ENCODE peak calls at places on chromosomes 12 and 14, in six cellular contexts. X is IMR-90, V is H1, T is neuronal stem cell, M is mesendoderm, E is mesenchymal stem cell. I is an unnamed sample.

GRCh38 chr12:32918890-32919791 is 22.6 kb upstream of the PKP2 start:
- DNase-seq in M (peak; percentile 55), E (peak; percentile 67), V (no peak), T (no peak), X (peak; percentile 27), I (no peak)

GRCh38 chr14:99881011-99881410 is 87.8 kb downstream of the EML1 start:
- DNase-seq in E (no peak), X (peak; percentile 35), V (no peak), T (no peak), M (no peak), I (no peak)

GRCh38 chr14:38567728-38568127 is 311.8 kb upstream of the CLEC14A start:
- DNase-seq in M (no peak), X (no peak), T (no peak), E (no peak), V (no peak), I (no peak)

GRCh38 chr12:9741726-9742125 is 8.8 kb upstream of the CLECL1 start:
- DNase-seq in V (no peak), M (no peak), X (no peak), T (no peak), E (no peak), I (no peak)

GRCh38 chr12:115440438-115440837 is 756.5 kb upstream of the TBX3 start:
- DNase-seq in X (peak; percentile 71), M (no peak), E (peak; percentile 62), T (no peak), V (no peak), I (no peak)

GRCh38 chr12:64120568-64120967 is 101.5 kb downstream of the KICS2 start:
- DNase-seq in V (no peak), X (no peak), T (no peak), E (no peak), M (no peak), I (no peak)

GRCh38 chr14:91872011-91872476 is 4.7 kb upstream of the TC2N start:
- DNase-seq in T (no peak), V (no peak), X (no peak), M (no peak), E (peak; percentile 17), I (no peak)

GRCh38 chr12:85322715-85323114 is 42.7 kb downstream of the ALX1 start:
- DNase-seq in E (peak; percentile 32), T (no peak), X (no peak), M (no peak), V (no peak), I (no peak)

GRCh38 chr12:12608557-12608957 is 3.1 kb upstream of the CREBL2 start:
- DNase-seq in V (no peak), M (no peak), E (no peak), T (no peak), X (peak; percentile 17), I (no peak)

GRCh38 chr12:12443482-12443881 is 86.6 kb downstream of the BORCS5 start:
- DNase-seq in V (no peak), T (no peak), X (no peak), M (no peak), E (no peak), I (no peak)

GRCh38 chr12:16344269-16344668 is 3.2 kb upstream of the MGST1 start:
- DNase-seq in E (no peak), T (no peak), X (peak; percentile 47), V (no peak), M (no peak), I (no peak)

GRCh38 chr14:54343276-54344121 is 53.3 kb upstream of the CDKN3 start:
- DNase-seq in X (no peak), V (no peak), E (no peak), M (no peak), T (no peak), I (no peak)

GRCh38 chr14:104735830-104736642 is 12.0 kb downstream of the ADSS1 start:
- DNase-seq in M (no peak), V (no peak), T (no peak), E (peak; percentile 92), X (peak; percentile 68), I (no peak)

GRCh38 chr14:101460521-101460920 is 100.8 kb upstream of the DIO3 start:
- DNase-seq in E (no peak), T (no peak), M (no peak), X (no peak), V (no peak), I (no peak)
- H2AK5ac ChIP-seq in E (no peak overlapping the region), T (no peak overlapping the region), M (no peak overlapping the region), X (no peak overlapping the region), V (no peak overlapping the region), I (no peak overlapping the region)

DNA sequence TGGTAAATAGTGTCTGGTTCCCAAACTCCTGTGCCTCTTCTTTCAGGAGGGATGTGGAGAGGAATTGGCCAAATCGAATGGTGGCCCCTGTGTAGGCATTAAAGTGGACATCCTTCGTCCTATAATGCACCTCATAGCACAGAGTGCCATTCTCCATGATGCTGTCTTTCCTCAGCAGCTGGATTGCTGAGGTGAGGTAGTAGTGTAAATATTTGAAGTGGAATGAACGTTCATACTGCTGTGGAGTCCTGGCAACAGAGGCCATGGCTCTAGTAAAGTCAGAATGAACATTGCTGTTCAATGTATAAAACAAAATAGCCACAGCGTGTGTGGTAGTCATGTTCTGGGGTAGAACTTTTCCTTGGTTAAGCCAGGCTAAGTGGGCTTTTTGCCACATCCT is 2.7 kb downstream of the ART4 start:
- DNase-seq in X (no peak), M (no peak), E (no peak), T (no peak), V (no peak), I (no peak)
- H2BK15ac ChIP-seq in X (peak overlapping the region; percentile 9), M (no peak overlapping the region), E (no peak overlapping the region), T (no peak overlapping the region), V (no peak overlapping the region), I (no peak overlapping the region)

GRCh38 chr14:52791204-52792096 is at the start of gene GNPNAT1:
- DNase-seq in T (peak; percentile 81), V (peak; percentile 56), M (peak; percentile 96), X (peak; percentile 91), E (peak; percentile 96), I (peak; percentile 96)
- H2AK5ac ChIP-seq in T (peak within 1 kb of the TSS; percentile 61), V (no peak within 1 kb of the TSS), M (no peak within 1 kb of the TSS), X (peak within 1 kb of the TSS; percentile 73), E (peak within 1 kb of the TSS; percentile 23), I (no peak within 1 kb of the TSS)

DNA sequence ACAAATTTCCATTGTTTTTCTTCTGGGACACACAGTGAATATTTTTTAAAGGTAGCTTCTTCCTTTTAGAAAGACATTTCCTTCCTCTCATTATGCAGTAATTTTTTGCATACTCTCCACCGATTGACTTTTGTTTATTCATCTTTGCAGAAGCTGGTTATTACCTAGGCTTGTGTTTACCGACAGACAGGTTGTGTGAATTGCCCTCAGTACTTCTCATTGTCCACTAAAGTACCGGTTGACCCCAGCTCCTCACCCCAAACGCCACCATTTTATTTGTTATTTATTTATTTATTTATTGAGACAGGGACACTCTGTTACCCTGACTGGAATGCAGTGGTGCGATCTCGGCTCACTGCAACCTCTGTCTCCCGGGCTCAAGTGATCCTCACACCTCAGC is 63.4 kb upstream of the MYL2 start:
- DNase-seq in M (no peak), V (no peak), T (no peak), E (no peak), X (no peak), I (no peak)
- H2BK15ac ChIP-seq in M (no peak overlapping the region), V (no peak overlapping the region), T (no peak overlapping the region), E (no peak overlapping the region), X (no peak overlapping the region), I (no peak overlapping the region)

GRCh38 chr14:65229431-65230286 is 127.3 kb upstream of the MAX start:
- DNase-seq in T (peak; percentile 85), E (peak; percentile 63), V (no peak), X (no peak), M (peak; percentile 57), I (peak; percentile 60)
- H2AK5ac ChIP-seq in T (no peak overlapping the region), E (no peak overlapping the region), V (no peak overlapping the region), X (no peak overlapping the region), M (no peak overlapping the region), I (no peak overlapping the region)

GRCh38 chr14:22845821-22846625 is 9.6 kb downstream of the MMP14 start:
- DNase-seq in E (no peak), X (no peak), V (no peak), M (no peak), T (no peak), I (no peak)
- H2BK15ac ChIP-seq in E (peak overlapping the region; percentile 12), X (peak overlapping the region; percentile 31), V (no peak overlapping the region), M (no peak overlapping the region), T (no peak overlapping the region), I (no peak overlapping the region)

GRCh38 chr12:51027342-51027835 is 1.2 kb upstream of the SLC11A2 start:
- DNase-seq in V (no peak), E (no peak), M (no peak), T (no peak), X (no peak), I (no peak)
- H2AK5ac ChIP-seq in V (no peak overlapping the region), E (no peak overlapping the region), M (no peak overlapping the region), T (peak overlapping the region; percentile 99), X (peak overlapping the region; percentile 2), I (no peak overlapping the region)